ENCODE peak calls at places on chromosomes 11 and 22, in five cellular contexts. One of them, this sample, is unnamed.

GRCh38 chr22:50674606-50675552 is 2.3 kb downstream of the SHANK3 start:
- DNase-seq in fibroblast of villous mesenchyme: peak; percentile 16
- DNase-seq in HCT116: peak; percentile 61
- DNase-seq in activated CD4-positive, alpha-beta T cell treated with anti-CD3 and anti-CD28 coated beads for 48 hours: peak; percentile 24
- DNase-seq in M059J: peak; percentile 42
- DNase-seq in this sample: no peak

GRCh38 chr22:42330953-42331525 is 60.6 kb upstream of the TCF20 start:
- DNase-seq in fibroblast of villous mesenchyme: no peak
- DNase-seq in HCT116: no peak
- DNase-seq in activated CD4-positive, alpha-beta T cell treated with anti-CD3 and anti-CD28 coated beads for 48 hours: no peak
- DNase-seq in M059J: no peak
- DNase-seq in this sample: no peak

GRCh38 chr11:132448334-132448995 is 1078.0 kb downstream of the NTM start:
- DNase-seq in fibroblast of villous mesenchyme: no peak
- DNase-seq in HCT116: no peak
- DNase-seq in activated CD4-positive, alpha-beta T cell treated with anti-CD3 and anti-CD28 coated beads for 48 hours: no peak
- DNase-seq in M059J: peak; percentile 71
- DNase-seq in this sample: no peak

GRCh38 chr11:128862913-128863660 is 4.0 kb downstream of the KCNJ1 start:
- DNase-seq in fibroblast of villous mesenchyme: peak; percentile 38
- DNase-seq in HCT116: no peak
- DNase-seq in activated CD4-positive, alpha-beta T cell treated with anti-CD3 and anti-CD28 coated beads for 48 hours: no peak
- DNase-seq in M059J: peak; percentile 82
- DNase-seq in this sample: no peak

GRCh38 chr11:284081-285020 is 4.6 kb upstream of the PGGHG start:
- DNase-seq in fibroblast of villous mesenchyme: no peak
- DNase-seq in HCT116: no peak
- DNase-seq in activated CD4-positive, alpha-beta T cell treated with anti-CD3 and anti-CD28 coated beads for 48 hours: peak; percentile 2
- DNase-seq in M059J: no peak
- DNase-seq in this sample: peak; percentile 48

GRCh38 chr11:57567210-57567511 is 311 bp downstream of the UBE2L6 start:
- DNase-seq in fibroblast of villous mesenchyme: peak; percentile 37
- DNase-seq in HCT116: no peak
- DNase-seq in activated CD4-positive, alpha-beta T cell treated with anti-CD3 and anti-CD28 coated beads for 48 hours: peak; percentile 39
- DNase-seq in M059J: peak; percentile 56
- DNase-seq in this sample: no peak

GRCh38 chr11:84264066-84264465 is 977.9 kb upstream of the CCDC90B start:
- DNase-seq in fibroblast of villous mesenchyme: no peak
- DNase-seq in HCT116: no peak
- DNase-seq in activated CD4-positive, alpha-beta T cell treated with anti-CD3 and anti-CD28 coated beads for 48 hours: no peak
- DNase-seq in M059J: no peak
- DNase-seq in this sample: no peak

GRCh38 chr22:33975841-33976240 is 55.6 kb upstream of the LARGE1 start:
- DNase-seq in fibroblast of villous mesenchyme: no peak
- DNase-seq in HCT116: no peak
- DNase-seq in activated CD4-positive, alpha-beta T cell treated with anti-CD3 and anti-CD28 coated beads for 48 hours: no peak
- DNase-seq in M059J: no peak
- DNase-seq in this sample: no peak

GRCh38 chr22:27564806-27565205 is 236.8 kb downstream of the MN1 start:
- DNase-seq in fibroblast of villous mesenchyme: no peak
- DNase-seq in HCT116: no peak
- DNase-seq in activated CD4-positive, alpha-beta T cell treated with anti-CD3 and anti-CD28 coated beads for 48 hours: no peak
- DNase-seq in M059J: peak; percentile 8
- DNase-seq in this sample: no peak

GRCh38 chr11:5815534-5815933 is 6.8 kb downstream of the OR52N2 start:
- DNase-seq in fibroblast of villous mesenchyme: no peak
- DNase-seq in HCT116: no peak
- DNase-seq in activated CD4-positive, alpha-beta T cell treated with anti-CD3 and anti-CD28 coated beads for 48 hours: no peak
- DNase-seq in M059J: peak; percentile 21
- DNase-seq in this sample: no peak

GRCh38 chr11:11243790-11244469 is 109.1 kb downstream of the CSNK2A3 start:
- DNase-seq in fibroblast of villous mesenchyme: peak; percentile 25
- DNase-seq in HCT116: no peak
- DNase-seq in activated CD4-positive, alpha-beta T cell treated with anti-CD3 and anti-CD28 coated beads for 48 hours: peak; percentile 20
- DNase-seq in M059J: peak; percentile 43
- DNase-seq in this sample: no peak

GRCh38 chr11:118785362-118785761 is 5.6 kb downstream of the DDX6 start:
- DNase-seq in fibroblast of villous mesenchyme: peak; percentile 57
- DNase-seq in HCT116: no peak
- DNase-seq in activated CD4-positive, alpha-beta T cell treated with anti-CD3 and anti-CD28 coated beads for 48 hours: peak; percentile 24
- DNase-seq in M059J: peak; percentile 72
- DNase-seq in this sample: no peak

GRCh38 chr11:131823772-131824171 is 453.4 kb downstream of the NTM start:
- DNase-seq in fibroblast of villous mesenchyme: no peak
- DNase-seq in HCT116: no peak
- DNase-seq in activated CD4-positive, alpha-beta T cell treated with anti-CD3 and anti-CD28 coated beads for 48 hours: no peak
- DNase-seq in M059J: no peak
- DNase-seq in this sample: no peak

GRCh38 chr11:2581151-2581930 is 118.5 kb downstream of the KCNQ1OT1 start:
- DNase-seq in fibroblast of villous mesenchyme: no peak
- DNase-seq in HCT116: no peak
- DNase-seq in activated CD4-positive, alpha-beta T cell treated with anti-CD3 and anti-CD28 coated beads for 48 hours: peak; percentile 1
- DNase-seq in M059J: no peak
- DNase-seq in this sample: peak; percentile 44

GRCh38 chr11:112200252-112200651 is 24.9 kb downstream of the BCO2 start:
- DNase-seq in fibroblast of villous mesenchyme: no peak
- DNase-seq in HCT116: no peak
- DNase-seq in activated CD4-positive, alpha-beta T cell treated with anti-CD3 and anti-CD28 coated beads for 48 hours: no peak
- DNase-seq in M059J: no peak
- DNase-seq in this sample: no peak

GRCh38 chr11:56950510-56950909 is 38.2 kb upstream of the OR5AK2 start:
- DNase-seq in fibroblast of villous mesenchyme: no peak
- DNase-seq in HCT116: no peak
- DNase-seq in activated CD4-positive, alpha-beta T cell treated with anti-CD3 and anti-CD28 coated beads for 48 hours: no peak
- DNase-seq in M059J: peak; percentile 1
- DNase-seq in this sample: no peak

GRCh38 chr11:102139081-102139498 is 28.8 kb downstream of the YAP1 start:
- DNase-seq in fibroblast of villous mesenchyme: peak; percentile 78
- DNase-seq in HCT116: no peak
- DNase-seq in activated CD4-positive, alpha-beta T cell treated with anti-CD3 and anti-CD28 coated beads for 48 hours: no peak
- DNase-seq in M059J: peak; percentile 86
- DNase-seq in this sample: no peak

GRCh38 chr22:45164217-45165123 is 745 bp downstream of the NUP50 start:
- DNase-seq in fibroblast of villous mesenchyme: peak; percentile 72
- DNase-seq in HCT116: no peak
- DNase-seq in activated CD4-positive, alpha-beta T cell treated with anti-CD3 and anti-CD28 coated beads for 48 hours: peak; percentile 40
- DNase-seq in M059J: peak; percentile 5
- DNase-seq in this sample: no peak

This sample was measured in left lobe of liver.